ENCODE peak calls at places on chromosomes 13 and 19, in four cellular contexts. D is NCI-H1694, B is cardiac muscle cell, Q is NCI-H1930. C is an unnamed sample.
A peak's percentile ranks its signal among the peaks of the same experiment; 100 is the strongest.

GRCh38 chr19:4365341-4365740 is 22.0 kb downstream of the MPND start:
- DNase-seq in B (no peak), Q (no peak), D (no peak), C (no peak)

GRCh38 chr13:97425570-97425969 is 8.4 kb upstream of the RAP2A start:
- DNase-seq in Q (no peak), D (no peak), B (peak; percentile 39), C (no peak)

GRCh38 chr13:24172071-24172470 is 11.6 kb downstream of the SPATA13 start:
- DNase-seq in Q (no peak), B (no peak), D (no peak), C (no peak)

GRCh38 chr19:49142866-49143335 is 12.3 kb downstream of the HRC start:
- DNase-seq in Q (peak; percentile 44), D (peak; percentile 88), B (peak; percentile 94), C (peak; percentile 90)

GRCh38 chr13:111654531-111654930 is 334.1 kb downstream of the TEX29 start:
- DNase-seq in D (no peak), Q (no peak), B (no peak), C (no peak)

GRCh38 chr13:46380242-46380641 is 6.8 kb downstream of the RUBCNL start:
- DNase-seq in Q (no peak), B (no peak), D (no peak), C (no peak)

GRCh38 chr19:810077-810855 is 11.5 kb downstream of the PLPPR3 start:
- DNase-seq in Q (no peak), D (no peak), B (no peak), C (no peak)

GRCh38 chr19:39671739-39672363 is 16.1 kb downstream of the LGALS16 start:
- DNase-seq in D (peak; percentile 61), Q (peak; percentile 79), B (peak; percentile 64), C (peak; percentile 67)

GRCh38 chr13:36275190-36276002 is 22.2 kb downstream of the CCDC169 start:
- DNase-seq in D (peak; percentile 75), B (peak; percentile 88), Q (peak; percentile 51), C (peak; percentile 69)

GRCh38 chr19:15684828-15685227 is 11.9 kb downstream of the CYP4F12 start:
- DNase-seq in Q (no peak), D (no peak), B (no peak), C (no peak)

GRCh38 chr13:25839356-25839755 is 212.5 kb downstream of the SHISA2 start:
- DNase-seq in D (no peak), Q (no peak), B (no peak), C (no peak)

GRCh38 chr19:33290956-33291622 is 11.2 kb downstream of the CEBPA start:
- DNase-seq in B (no peak), Q (no peak), D (no peak), C (no peak)

GRCh38 chr19:18290250-18291018 is 9.0 kb upstream of the JUND start:
- DNase-seq in D (no peak), Q (no peak), B (peak; percentile 43), C (no peak)

GRCh38 chr19:3639479-3639878 is 12.9 kb upstream of the CACTIN start:
- DNase-seq in B (no peak), Q (no peak), D (no peak), C (no peak)

GRCh38 chr13:109157275-109157674 is 527.9 kb downstream of the MYO16 start:
- DNase-seq in B (no peak), Q (no peak), D (no peak), C (no peak)

GRCh38 chr13:41562083-41562482 is 104.7 kb downstream of the RGCC start:
- DNase-seq in D (peak; percentile 20), Q (no peak), B (peak; percentile 90), C (no peak)

GRCh38 chr13:106349080-106349841 is 186.2 kb downstream of the EFNB2 start:
- DNase-seq in B (peak; percentile 10), Q (peak; percentile 51), D (no peak), C (peak; percentile 87)

GRCh38 chr19:5914946-5915781 is 1.1 kb downstream of the CAPS start:
- DNase-seq in B (no peak), Q (no peak), D (no peak), C (no peak)

GRCh38 chr19:11692127-11692790 is 46.5 kb downstream of the ZNF823 start:
- DNase-seq in D (no peak), B (no peak), Q (no peak), C (no peak)

GRCh38 chr13:93227906-93228801 is 1.5 kb downstream of the GPC6 start:
- DNase-seq in D (peak; percentile 82), Q (peak; percentile 63), B (peak; percentile 93), C (peak; percentile 94)

GRCh38 chr19:18329035-18329376 is 6.1 kb upstream of the LSM4 start:
- DNase-seq in B (no peak), Q (no peak), D (no peak), C (no peak)

GRCh38 chr13:110109140-110109783 is 197.7 kb downstream of the COL4A1 start:
- DNase-seq in D (no peak), Q (no peak), B (no peak), C (no peak)

GRCh38 chr19:37947778-37948177 is 40.8 kb downstream of the SIPA1L3 start:
- DNase-seq in B (no peak), D (no peak), Q (no peak), C (no peak)

GRCh38 chr13:100491164-100491847 is 97.3 kb downstream of the GGACT start:
- DNase-seq in Q (no peak), B (peak; percentile 94), D (no peak), C (no peak)

GRCh38 chr19:49542446-49542845 is 14.6 kb downstream of the RCN3 start:
- DNase-seq in Q (no peak), B (no peak), D (no peak), C (no peak)

GRCh38 chr19:31515931-31516330 is 166.7 kb upstream of the TSHZ3 start:
- DNase-seq in Q (no peak), D (no peak), B (peak; percentile 16), C (peak; percentile 14)

GRCh38 chr13:39347926-39348901 is 254.8 kb downstream of the LHFPL6 start:
- DNase-seq in D (no peak), B (no peak), Q (no peak), C (no peak)

GRCh38 chr13:26759907-26760834 is at the start of gene GPR12:
- DNase-seq in D (no peak), B (peak; percentile 27), Q (no peak), C (peak; percentile 75)

GRCh38 chr13:36718686-36719085 is 44.9 kb downstream of the SERTM1 start:
- DNase-seq in D (no peak), Q (no peak), B (peak; percentile 64), C (no peak)

GRCh38 chr13:113841355-113841653 is 22.6 kb downstream of the GAS6 start:
- DNase-seq in B (no peak), Q (no peak), D (no peak), C (no peak)

GRCh38 chr19:15124572-15125231 is 17.5 kb downstream of the SYDE1 start:
- DNase-seq in Q (no peak), D (no peak), B (no peak), C (peak; percentile 34)

C was measured in NCI-H526 treated with DMSO at 0.1 percent for 48 hours.